ENCODE peak calls at places on chromosomes 5 and 9, in six cellular contexts. One of them, this sample, is unnamed.

GRCh38 chr5:174306345-174307030 is 261.0 kb downstream of the NSG2 start:
- DNase-seq in heart right ventricle: no peak
- DNase-seq in A549: no peak
- DNase-seq in cardiac fibroblast: no peak
- DNase-seq in K562: no peak
- DNase-seq in GM23248: no peak
- DNase-seq in this sample: no peak

GRCh38 chr5:112070022-112070421 is 313.0 kb upstream of the NREP start:
- DNase-seq in heart right ventricle: no peak
- DNase-seq in A549: no peak
- DNase-seq in cardiac fibroblast: no peak
- DNase-seq in K562: no peak
- DNase-seq in GM23248: no peak
- DNase-seq in this sample: no peak

GRCh38 chr9:107637421-107638420 is 148.2 kb upstream of the KLF4 start:
- DNase-seq in heart right ventricle: peak
- DNase-seq in A549: peak
- DNase-seq in cardiac fibroblast: peak
- DNase-seq in K562: no peak
- DNase-seq in GM23248: peak
- DNase-seq in this sample: peak

GRCh38 chr9:96450613-96451544 is 910 bp downstream of the HABP4 start:
- DNase-seq in heart right ventricle: peak
- DNase-seq in A549: peak
- DNase-seq in cardiac fibroblast: peak
- DNase-seq in K562: no peak
- DNase-seq in GM23248: peak
- DNase-seq in this sample: peak

GRCh38 chr5:158988987-158989624 is 110.6 kb downstream of the EBF1 start:
- DNase-seq in heart right ventricle: no peak
- DNase-seq in A549: no peak
- DNase-seq in cardiac fibroblast: no peak
- DNase-seq in K562: no peak
- DNase-seq in GM23248: no peak
- DNase-seq in this sample: no peak

GRCh38 chr9:127921592-127922120 is 4.8 kb upstream of the ST6GALNAC4 start:
- DNase-seq in heart right ventricle: peak
- DNase-seq in A549: no peak
- DNase-seq in cardiac fibroblast: peak
- DNase-seq in K562: peak
- DNase-seq in GM23248: peak
- DNase-seq in this sample: peak

GRCh38 chr9:12648921-12649320 is 44.3 kb upstream of the TYRP1 start:
- DNase-seq in heart right ventricle: no peak
- DNase-seq in A549: no peak
- DNase-seq in cardiac fibroblast: no peak
- DNase-seq in K562: no peak
- DNase-seq in GM23248: no peak
- DNase-seq in this sample: no peak

GRCh38 chr5:17190242-17190778 is 27.1 kb upstream of the BASP1 start:
- DNase-seq in heart right ventricle: no peak
- DNase-seq in A549: peak
- DNase-seq in cardiac fibroblast: peak
- DNase-seq in K562: peak
- DNase-seq in GM23248: peak
- DNase-seq in this sample: no peak

GRCh38 chr9:116646661-116647514 is 40.2 kb upstream of the TRIM32 start:
- DNase-seq in heart right ventricle: no peak
- DNase-seq in A549: peak
- DNase-seq in cardiac fibroblast: peak
- DNase-seq in K562: peak
- DNase-seq in GM23248: peak
- DNase-seq in this sample: peak

GRCh38 chr9:137787786-137788505 is 89.6 kb upstream of the CACNA1B start:
- DNase-seq in heart right ventricle: no peak
- DNase-seq in A549: no peak
- DNase-seq in cardiac fibroblast: no peak
- DNase-seq in K562: no peak
- DNase-seq in GM23248: no peak
- DNase-seq in this sample: no peak

GRCh38 chr5:172680921-172681320 is 39.9 kb downstream of the NEURL1B start:
- DNase-seq in heart right ventricle: no peak
- DNase-seq in A549: no peak
- DNase-seq in cardiac fibroblast: no peak
- DNase-seq in K562: no peak
- DNase-seq in GM23248: no peak
- DNase-seq in this sample: no peak

GRCh38 chr5:40666657-40667056 is 13.1 kb upstream of the PTGER4 start:
- DNase-seq in heart right ventricle: no peak
- DNase-seq in A549: no peak
- DNase-seq in cardiac fibroblast: no peak
- DNase-seq in K562: no peak
- DNase-seq in GM23248: no peak
- DNase-seq in this sample: no peak

GRCh38 chr5:131571669-131572168 is 63.3 kb downstream of the RAPGEF6 start:
- DNase-seq in heart right ventricle: no peak
- DNase-seq in A549: no peak
- DNase-seq in cardiac fibroblast: no peak
- DNase-seq in K562: no peak
- DNase-seq in GM23248: no peak
- DNase-seq in this sample: no peak

GRCh38 chr5:108472237-108472636 is 90.3 kb upstream of the FBXL17 start:
- DNase-seq in heart right ventricle: no peak
- DNase-seq in A549: no peak
- DNase-seq in cardiac fibroblast: no peak
- DNase-seq in K562: no peak
- DNase-seq in GM23248: peak
- DNase-seq in this sample: no peak

GRCh38 chr5:19208397-19208796 is 779.6 kb downstream of the CDH18 start:
- DNase-seq in heart right ventricle: no peak
- DNase-seq in A549: no peak
- DNase-seq in cardiac fibroblast: no peak
- DNase-seq in K562: no peak
- DNase-seq in GM23248: no peak
- DNase-seq in this sample: no peak

GRCh38 chr5:31122998-31123950 is 70.2 kb upstream of the CDH6 start:
- DNase-seq in heart right ventricle: no peak
- DNase-seq in A549: no peak
- DNase-seq in cardiac fibroblast: no peak
- DNase-seq in K562: no peak
- DNase-seq in GM23248: peak
- DNase-seq in this sample: no peak

GRCh38 chr9:78272307-78272706 is 24.6 kb upstream of the PSAT1 start:
- DNase-seq in heart right ventricle: no peak
- DNase-seq in A549: no peak
- DNase-seq in cardiac fibroblast: no peak
- DNase-seq in K562: no peak
- DNase-seq in GM23248: no peak
- DNase-seq in this sample: no peak

GRCh38 chr9:14910178-14910805 is at the start of gene FREM1:
- DNase-seq in heart right ventricle: peak
- DNase-seq in A549: no peak
- DNase-seq in cardiac fibroblast: peak
- DNase-seq in K562: no peak
- DNase-seq in GM23248: peak
- DNase-seq in this sample: no peak
- H3K4me3 ChIP-seq in heart right ventricle: peak
- H3K4me3 ChIP-seq in A549: no peak
- H3K4me3 ChIP-seq in cardiac fibroblast: no peak
- H3K4me3 ChIP-seq in K562: no peak
- H3K4me3 ChIP-seq in GM23248: peak
- H3K4me3 ChIP-seq in this sample: no peak

GRCh38 chr5:15421798-15422456 is 78.1 kb upstream of the FBXL7 start:
- DNase-seq in heart right ventricle: no peak
- DNase-seq in A549: no peak
- DNase-seq in cardiac fibroblast: peak
- DNase-seq in K562: no peak
- DNase-seq in GM23248: no peak
- DNase-seq in this sample: no peak

GRCh38 chr5:15424769-15425168 is 75.2 kb upstream of the FBXL7 start:
- DNase-seq in heart right ventricle: no peak
- DNase-seq in A549: no peak
- DNase-seq in cardiac fibroblast: no peak
- DNase-seq in K562: no peak
- DNase-seq in GM23248: no peak
- DNase-seq in this sample: no peak

GRCh38 chr5:15420201-15420600 is 79.8 kb upstream of the FBXL7 start:
- DNase-seq in heart right ventricle: peak
- DNase-seq in A549: no peak
- DNase-seq in cardiac fibroblast: peak
- DNase-seq in K562: no peak
- DNase-seq in GM23248: no peak
- DNase-seq in this sample: no peak

GRCh38 chr5:15425802-15426201 is 74.2 kb upstream of the FBXL7 start:
- DNase-seq in heart right ventricle: no peak
- DNase-seq in A549: no peak
- DNase-seq in cardiac fibroblast: peak
- DNase-seq in K562: no peak
- DNase-seq in GM23248: peak
- DNase-seq in this sample: no peak
- H3K4me3 ChIP-seq in heart right ventricle: peak
- H3K4me3 ChIP-seq in A549: no peak
- H3K4me3 ChIP-seq in cardiac fibroblast: no peak
- H3K4me3 ChIP-seq in K562: no peak
- H3K4me3 ChIP-seq in GM23248: no peak
- H3K4me3 ChIP-seq in this sample: no peak

GRCh38 chr5:149764086-149764485 is 34.0 kb downstream of the PPARGC1B start:
- DNase-seq in heart right ventricle: no peak
- DNase-seq in A549: no peak
- DNase-seq in cardiac fibroblast: no peak
- DNase-seq in K562: no peak
- DNase-seq in GM23248: no peak
- DNase-seq in this sample: no peak
- H3K4me3 ChIP-seq in heart right ventricle: no peak
- H3K4me3 ChIP-seq in A549: no peak
- H3K4me3 ChIP-seq in cardiac fibroblast: no peak
- H3K4me3 ChIP-seq in K562: no peak
- H3K4me3 ChIP-seq in GM23248: no peak
- H3K4me3 ChIP-seq in this sample: no peak

DNA sequence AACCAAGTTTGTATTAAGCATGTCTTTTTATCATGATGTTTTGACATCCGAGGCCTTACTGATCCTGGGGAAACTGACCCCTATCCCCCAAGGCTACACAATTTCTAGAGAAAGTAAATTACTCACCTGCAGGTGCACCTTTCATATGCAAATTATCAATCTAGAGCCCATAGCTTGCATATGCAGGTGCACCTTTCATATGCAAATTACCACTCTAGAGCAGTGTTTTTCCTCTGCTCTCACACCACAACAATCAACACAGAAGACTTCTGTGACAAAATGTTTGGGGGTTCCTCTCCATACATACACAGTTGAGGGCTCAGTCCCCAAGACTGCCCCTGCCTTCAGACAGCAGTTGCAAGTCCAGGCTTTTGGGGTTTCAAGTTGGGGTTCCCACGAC is 203.7 kb upstream of the RORB start:
- DNase-seq in heart right ventricle: no peak
- DNase-seq in A549: no peak
- DNase-seq in cardiac fibroblast: no peak
- DNase-seq in K562: no peak
- DNase-seq in GM23248: no peak
- DNase-seq in this sample: no peak
- H3K4me3 ChIP-seq in heart right ventricle: no peak
- H3K4me3 ChIP-seq in A549: no peak
- H3K4me3 ChIP-seq in cardiac fibroblast: no peak
- H3K4me3 ChIP-seq in K562: no peak
- H3K4me3 ChIP-seq in GM23248: no peak
- H3K4me3 ChIP-seq in this sample: no peak

GRCh38 chr5:64207978-64208377 is 42.3 kb downstream of the RNF180 start:
- DNase-seq in heart right ventricle: no peak
- DNase-seq in A549: peak
- DNase-seq in cardiac fibroblast: peak
- DNase-seq in K562: no peak
- DNase-seq in GM23248: peak
- DNase-seq in this sample: no peak

GRCh38 chr5:64213568-64213967 is 47.9 kb downstream of the RNF180 start:
- DNase-seq in heart right ventricle: no peak
- DNase-seq in A549: no peak
- DNase-seq in cardiac fibroblast: no peak
- DNase-seq in K562: no peak
- DNase-seq in GM23248: no peak
- DNase-seq in this sample: no peak

GRCh38 chr5:64209353-64209752 is 43.7 kb downstream of the RNF180 start:
- DNase-seq in heart right ventricle: no peak
- DNase-seq in A549: no peak
- DNase-seq in cardiac fibroblast: no peak
- DNase-seq in K562: no peak
- DNase-seq in GM23248: no peak
- DNase-seq in this sample: no peak

GRCh38 chr5:64214152-64214551 is 48.5 kb downstream of the RNF180 start:
- DNase-seq in heart right ventricle: no peak
- DNase-seq in A549: no peak
- DNase-seq in cardiac fibroblast: no peak
- DNase-seq in K562: no peak
- DNase-seq in GM23248: no peak
- DNase-seq in this sample: no peak

DNA sequence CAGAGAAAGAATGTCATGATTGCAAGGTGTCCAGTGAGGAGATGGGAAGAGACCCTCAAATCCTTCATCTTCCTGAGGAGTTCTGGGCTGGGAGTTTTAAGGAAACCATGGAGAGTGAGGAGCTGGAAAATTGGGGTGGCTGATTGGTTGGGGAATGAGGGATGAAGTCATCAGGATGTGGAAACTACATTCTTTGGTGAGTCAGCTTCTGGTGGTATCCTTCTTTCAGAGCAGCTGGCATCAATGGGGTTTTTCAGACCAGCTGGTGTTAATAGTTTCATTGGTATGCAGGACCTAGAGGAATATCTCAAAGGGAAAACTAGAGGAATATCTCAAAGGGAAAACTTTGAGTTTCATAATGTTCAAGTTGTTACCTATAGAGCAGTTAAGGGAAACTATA is 45.2 kb downstream of the RNF180 start:
- DNase-seq in heart right ventricle: no peak
- DNase-seq in A549: no peak
- DNase-seq in cardiac fibroblast: peak
- DNase-seq in K562: no peak
- DNase-seq in GM23248: peak
- DNase-seq in this sample: no peak
- H3K4me3 ChIP-seq in heart right ventricle: no peak
- H3K4me3 ChIP-seq in A549: no peak
- H3K4me3 ChIP-seq in cardiac fibroblast: no peak
- H3K4me3 ChIP-seq in K562: no peak
- H3K4me3 ChIP-seq in GM23248: no peak
- H3K4me3 ChIP-seq in this sample: no peak

GRCh38 chr5:80239680-80240367 is 16.0 kb downstream of the SERINC5 start:
- DNase-seq in heart right ventricle: no peak
- DNase-seq in A549: no peak
- DNase-seq in cardiac fibroblast: peak
- DNase-seq in K562: no peak
- DNase-seq in GM23248: peak
- DNase-seq in this sample: no peak
- H3K4me3 ChIP-seq in heart right ventricle: no peak
- H3K4me3 ChIP-seq in A549: no peak
- H3K4me3 ChIP-seq in cardiac fibroblast: no peak
- H3K4me3 ChIP-seq in K562: no peak
- H3K4me3 ChIP-seq in GM23248: no peak
- H3K4me3 ChIP-seq in this sample: no peak

This sample was measured in WERI-Rb-1.